ENCODE peak calls at places on chromosomes 12 and 14, in eight cellular contexts. Q is HCT116, X is body of pancreas, A is adrenal gland, W is SK-N-SH, U is cardiac fibroblast, N is astrocyte of the cerebellum, I is A549. R is an unnamed sample.
A peak's percentile ranks its signal among the peaks of the same experiment; 100 is the strongest.

GRCh38 chr12:103814436-103814835 is 26.6 kb downstream of the NT5DC3 start:
- DNase-seq in X (no peak), A (no peak), Q (no peak), I (no peak), W (no peak), N (no peak), U (no peak), R (no peak)

GRCh38 chr12:7304456-7304855 is 584 bp downstream of the ACSM4 start:
- DNase-seq in A (no peak), U (no peak), I (no peak), N (no peak), W (no peak), Q (no peak), X (no peak), R (no peak)

GRCh38 chr14:77014004-77014604 is 14.4 kb downstream of the IRF2BPL start:
- DNase-seq in U (no peak), N (no peak), X (peak; percentile 88), A (peak; percentile 83), W (peak; percentile 71), I (no peak), Q (no peak), R (no peak)

GRCh38 chr12:112875608-112876007 is 31.2 kb upstream of the OAS1 start:
- DNase-seq in I (no peak), U (no peak), W (no peak), X (no peak), A (no peak), Q (no peak), N (no peak), R (no peak)

GRCh38 chr14:90105756-90106155 is 44.0 kb downstream of the KCNK13 start:
- DNase-seq in U (peak; percentile 30), X (no peak), N (no peak), W (no peak), I (no peak), Q (no peak), A (peak; percentile 54), R (no peak)

GRCh38 chr14:93219103-93219726 is 12.2 kb downstream of the UBR7 start:
- DNase-seq in X (peak; percentile 62), U (peak; percentile 75), A (peak; percentile 68), N (peak; percentile 51), W (peak; percentile 55), Q (peak; percentile 51), I (peak; percentile 54), R (peak; percentile 72)

GRCh38 chr12:120117961-120118709 is 1.6 kb upstream of the RAB35 start:
- DNase-seq in I (peak; percentile 65), A (no peak), U (peak; percentile 65), N (no peak), X (no peak), Q (no peak), W (no peak), R (no peak)

GRCh38 chr12:127340381-127340780 is 926.6 kb upstream of the TMEM132C start:
- DNase-seq in I (no peak), W (no peak), X (no peak), U (peak; percentile 2), N (no peak), Q (no peak), A (no peak), R (no peak)

GRCh38 chr12:107242189-107242588 is 148.8 kb upstream of the CRY1 start:
- DNase-seq in A (no peak), W (no peak), X (no peak), I (no peak), N (no peak), Q (no peak), U (no peak), R (no peak)

GRCh38 chr14:91400696-91401095 is 16.9 kb downstream of the CCDC88C start:
- DNase-seq in N (peak; percentile 26), X (no peak), Q (no peak), A (no peak), W (no peak), U (peak; percentile 32), I (no peak), R (no peak)

GRCh38 chr12:30850684-30851083 is 75.9 kb upstream of the TSPAN11 start:
- DNase-seq in W (no peak), Q (no peak), U (no peak), X (no peak), N (no peak), I (no peak), A (no peak), R (no peak)

GRCh38 chr14:78327426-78328210 is 157.4 kb downstream of the NRXN3 start:
- DNase-seq in N (no peak), U (no peak), A (no peak), I (no peak), X (no peak), Q (no peak), W (no peak), R (no peak)

GRCh38 chr14:91332448-91333059 is 85.1 kb downstream of the CCDC88C start:
- DNase-seq in Q (no peak), X (peak; percentile 64), W (no peak), A (no peak), N (no peak), I (no peak), U (no peak), R (no peak)

GRCh38 chr14:61315288-61315687 is 6.1 kb upstream of the PRKCH start:
- DNase-seq in I (no peak), X (no peak), A (no peak), W (no peak), N (no peak), Q (no peak), U (no peak), R (no peak)

GRCh38 chr12:119988440-119988787 is 622 bp upstream of the BICDL1 start:
- DNase-seq in N (no peak), W (peak; percentile 69), U (peak; percentile 49), A (no peak), X (no peak), Q (no peak), I (peak; percentile 59), R (no peak)

GRCh38 chr12:95629392-95629791 is 78.1 kb upstream of the USP44 start:
- DNase-seq in U (no peak), I (no peak), X (no peak), N (no peak), Q (no peak), W (no peak), A (no peak), R (no peak)

GRCh38 chr12:116955382-116956021 is 44.8 kb downstream of the FBXW8 start:
- DNase-seq in Q (peak; percentile 45), N (no peak), I (peak; percentile 25), U (peak; percentile 43), X (peak; percentile 75), A (no peak), W (no peak), R (peak; percentile 91)

GRCh38 chr12:106288510-106289195 is 13.9 kb upstream of the TCP11L2 start:
- DNase-seq in A (peak; percentile 68), W (no peak), X (peak; percentile 34), U (peak; percentile 96), Q (peak; percentile 76), I (peak; percentile 76), N (peak; percentile 76), R (no peak)

GRCh38 chr12:41511247-41511646 is 323.1 kb downstream of the PDZRN4 start:
- DNase-seq in X (no peak), I (no peak), N (no peak), A (no peak), W (no peak), Q (no peak), U (no peak), R (no peak)

GRCh38 chr14:104087505-104087904 is 2.0 kb downstream of the ASPG start:
- DNase-seq in Q (no peak), X (peak; percentile 11), U (no peak), W (no peak), I (no peak), N (no peak), A (no peak), R (no peak)

GRCh38 chr12:57918182-57918581 is 23.2 kb upstream of the ATP23 start:
- DNase-seq in X (no peak), N (no peak), Q (no peak), W (no peak), I (no peak), A (no peak), U (no peak), R (no peak)

GRCh38 chr14:76917158-76917596 is 91.0 kb downstream of the LRRC74A start:
- DNase-seq in A (peak; percentile 87), X (peak; percentile 60), Q (peak; percentile 81), W (peak; percentile 67), U (peak; percentile 85), I (peak; percentile 89), N (no peak), R (peak; percentile 46)

DNA sequence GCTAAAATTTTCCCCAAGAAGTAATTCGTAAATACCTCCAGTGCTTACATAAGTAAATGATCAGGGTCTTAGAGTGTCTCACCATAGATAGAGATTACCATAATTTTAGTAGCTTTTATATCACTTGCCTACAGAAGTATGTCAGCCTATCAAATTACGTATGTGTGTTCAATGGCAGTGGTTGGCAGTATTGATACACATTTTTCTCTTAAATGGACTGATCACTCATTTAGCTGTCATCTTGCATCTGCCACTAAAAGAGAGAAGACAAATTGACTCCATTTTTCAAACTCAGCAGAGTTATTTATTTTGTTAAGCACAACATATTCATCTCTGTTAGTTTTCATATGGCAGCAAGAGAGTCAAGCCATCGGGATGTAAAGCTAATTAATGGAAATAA is 413.1 kb upstream of the CLEC14A start:
- DNase-seq in A (no peak), U (no peak), I (no peak), N (no peak), X (no peak), W (no peak), Q (no peak), R (no peak)
- H3K4me3 ChIP-seq in A (no peak overlapping the region), U (no peak overlapping the region), I (no peak overlapping the region), N (no peak overlapping the region), X (no peak overlapping the region), W (no peak overlapping the region), Q (no peak overlapping the region), R (no peak overlapping the region)

GRCh38 chr12:8699714-8700113 is 1.9 kb downstream of the RIMKLB start:
- DNase-seq in I (no peak), X (no peak), U (no peak), Q (no peak), A (no peak), N (no peak), W (no peak), R (no peak)
- H3K4me3 ChIP-seq in I (peak overlapping the region; percentile 92), X (no peak overlapping the region), U (no peak overlapping the region), Q (no peak overlapping the region), A (peak overlapping the region; percentile 83), N (peak overlapping the region; percentile 9), W (no peak overlapping the region), R (no peak overlapping the region)

GRCh38 chr12:27330846-27331245 is 1.8 kb upstream of the BMAL2 start:
- DNase-seq in I (no peak), N (no peak), W (no peak), U (no peak), A (no peak), X (no peak), Q (no peak), R (peak; percentile 54)
- H3K4me3 ChIP-seq in I (no peak overlapping the region), N (no peak overlapping the region), W (no peak overlapping the region), U (no peak overlapping the region), A (no peak overlapping the region), X (no peak overlapping the region), Q (no peak overlapping the region), R (no peak overlapping the region)

GRCh38 chr14:40346275-40346674 is 914.0 kb upstream of the FBXO33 start:
- DNase-seq in U (no peak), Q (no peak), I (no peak), N (no peak), A (no peak), X (no peak), W (no peak), R (no peak)

DNA sequence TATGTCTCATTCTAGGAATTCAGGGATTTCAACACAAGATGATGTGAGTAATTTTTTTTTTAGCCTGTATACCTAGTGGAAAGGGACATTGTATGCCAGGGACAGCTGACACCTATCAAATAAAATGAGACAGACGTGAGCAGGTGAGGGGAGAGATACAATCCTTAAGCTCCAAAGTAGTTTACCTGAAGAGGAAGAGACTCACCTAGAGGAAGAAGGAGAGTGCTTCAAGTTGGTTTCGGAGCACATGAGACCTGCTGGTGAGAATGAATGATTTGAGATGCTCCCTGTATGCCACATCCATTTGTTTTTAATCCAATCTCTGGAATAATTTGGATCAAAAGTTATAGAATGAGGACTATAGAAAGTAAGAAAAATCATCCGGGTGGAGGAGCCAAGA is 915.4 kb upstream of the FBXO33 start:
- DNase-seq in U (no peak), N (no peak), A (no peak), X (no peak), Q (no peak), I (no peak), W (no peak), R (no peak)
- H3K4me3 ChIP-seq in U (no peak overlapping the region), N (no peak overlapping the region), A (no peak overlapping the region), X (no peak overlapping the region), Q (peak overlapping the region; percentile 44), I (no peak overlapping the region), W (no peak overlapping the region), R (peak overlapping the region; percentile 55)

R was measured in LNCaP clone FGC.